ENCODE peak calls at places on chromosomes 12 and 14, in ten cellular contexts. One of them, this sample, is unnamed.

GRCh38 chr14:92516966-92517350 is 3.4 kb downstream of the RIN3 start:
- DNase-seq in non-pigmented ciliary epithelial cell: no peak
- DNase-seq in iPS-NIHi11: no peak
- DNase-seq in dermis microvascular lymphatic vessel endothelial cell: no peak
- DNase-seq in left ventricle myocardium superior: no peak
- DNase-seq in GM12865: no peak
- DNase-seq in choroid plexus epithelial cell: no peak
- DNase-seq in mesenchymal stem cell: no peak
- DNase-seq in HuH-7: no peak
- DNase-seq in CD8-positive, alpha-beta T cell: no peak
- DNase-seq in this sample: no peak

GRCh38 chr14:63986789-63987533 is 134.2 kb downstream of the SYNE2 start:
- DNase-seq in non-pigmented ciliary epithelial cell: peak; percentile 30
- DNase-seq in iPS-NIHi11: no peak
- DNase-seq in dermis microvascular lymphatic vessel endothelial cell: no peak
- DNase-seq in left ventricle myocardium superior: no peak
- DNase-seq in GM12865: no peak
- DNase-seq in choroid plexus epithelial cell: peak; percentile 91
- DNase-seq in mesenchymal stem cell: peak; percentile 84
- DNase-seq in HuH-7: no peak
- DNase-seq in CD8-positive, alpha-beta T cell: no peak
- DNase-seq in this sample: no peak

GRCh38 chr14:77598366-77599050 is 17.9 kb downstream of the SPTLC2 start:
- DNase-seq in non-pigmented ciliary epithelial cell: no peak
- DNase-seq in iPS-NIHi11: no peak
- DNase-seq in dermis microvascular lymphatic vessel endothelial cell: no peak
- DNase-seq in left ventricle myocardium superior: no peak
- DNase-seq in GM12865: no peak
- DNase-seq in choroid plexus epithelial cell: peak; percentile 14
- DNase-seq in mesenchymal stem cell: no peak
- DNase-seq in HuH-7: no peak
- DNase-seq in CD8-positive, alpha-beta T cell: no peak
- DNase-seq in this sample: no peak

GRCh38 chr12:21774358-21775129 is at the start of gene KCNJ8:
- DNase-seq in non-pigmented ciliary epithelial cell: no peak
- DNase-seq in iPS-NIHi11: peak; percentile 64
- DNase-seq in dermis microvascular lymphatic vessel endothelial cell: no peak
- DNase-seq in left ventricle myocardium superior: peak; percentile 95
- DNase-seq in GM12865: no peak
- DNase-seq in choroid plexus epithelial cell: peak; percentile 44
- DNase-seq in mesenchymal stem cell: peak; percentile 2
- DNase-seq in HuH-7: peak; percentile 57
- DNase-seq in CD8-positive, alpha-beta T cell: no peak
- DNase-seq in this sample: no peak

GRCh38 chr12:103586791-103587370 is at the start of gene STAB2:
- DNase-seq in non-pigmented ciliary epithelial cell: no peak
- DNase-seq in iPS-NIHi11: no peak
- DNase-seq in dermis microvascular lymphatic vessel endothelial cell: no peak
- DNase-seq in left ventricle myocardium superior: peak; percentile 15
- DNase-seq in GM12865: no peak
- DNase-seq in choroid plexus epithelial cell: no peak
- DNase-seq in mesenchymal stem cell: no peak
- DNase-seq in HuH-7: no peak
- DNase-seq in CD8-positive, alpha-beta T cell: no peak
- DNase-seq in this sample: no peak

GRCh38 chr14:55743551-55743950 is 163.5 kb downstream of the KTN1 start:
- DNase-seq in non-pigmented ciliary epithelial cell: no peak
- DNase-seq in iPS-NIHi11: no peak
- DNase-seq in dermis microvascular lymphatic vessel endothelial cell: no peak
- DNase-seq in left ventricle myocardium superior: no peak
- DNase-seq in GM12865: no peak
- DNase-seq in choroid plexus epithelial cell: no peak
- DNase-seq in mesenchymal stem cell: no peak
- DNase-seq in HuH-7: no peak
- DNase-seq in CD8-positive, alpha-beta T cell: no peak
- DNase-seq in this sample: no peak

GRCh38 chr12:26273811-26274210 is 78.4 kb downstream of the SSPN start:
- DNase-seq in non-pigmented ciliary epithelial cell: no peak
- DNase-seq in iPS-NIHi11: no peak
- DNase-seq in dermis microvascular lymphatic vessel endothelial cell: no peak
- DNase-seq in left ventricle myocardium superior: peak; percentile 39
- DNase-seq in GM12865: no peak
- DNase-seq in choroid plexus epithelial cell: no peak
- DNase-seq in mesenchymal stem cell: peak; percentile 30
- DNase-seq in HuH-7: no peak
- DNase-seq in CD8-positive, alpha-beta T cell: no peak
- DNase-seq in this sample: no peak

GRCh38 chr14:93727039-93727740 is 61.1 kb downstream of the PRIMA1 start:
- DNase-seq in non-pigmented ciliary epithelial cell: no peak
- DNase-seq in iPS-NIHi11: no peak
- DNase-seq in dermis microvascular lymphatic vessel endothelial cell: no peak
- DNase-seq in left ventricle myocardium superior: no peak
- DNase-seq in GM12865: no peak
- DNase-seq in choroid plexus epithelial cell: no peak
- DNase-seq in mesenchymal stem cell: no peak
- DNase-seq in HuH-7: no peak
- DNase-seq in CD8-positive, alpha-beta T cell: no peak
- DNase-seq in this sample: no peak

GRCh38 chr12:11500222-11500860 is 105.0 kb upstream of the PRB2 start:
- DNase-seq in non-pigmented ciliary epithelial cell: no peak
- DNase-seq in iPS-NIHi11: peak; percentile 97
- DNase-seq in dermis microvascular lymphatic vessel endothelial cell: peak; percentile 20
- DNase-seq in left ventricle myocardium superior: peak; percentile 87
- DNase-seq in GM12865: peak; percentile 69
- DNase-seq in choroid plexus epithelial cell: peak; percentile 72
- DNase-seq in mesenchymal stem cell: peak; percentile 71
- DNase-seq in HuH-7: peak; percentile 74
- DNase-seq in CD8-positive, alpha-beta T cell: peak; percentile 68
- DNase-seq in this sample: peak; percentile 21

GRCh38 chr12:95529693-95530225 is 21.5 kb downstream of the USP44 start:
- DNase-seq in non-pigmented ciliary epithelial cell: no peak
- DNase-seq in iPS-NIHi11: no peak
- DNase-seq in dermis microvascular lymphatic vessel endothelial cell: no peak
- DNase-seq in left ventricle myocardium superior: no peak
- DNase-seq in GM12865: no peak
- DNase-seq in choroid plexus epithelial cell: no peak
- DNase-seq in mesenchymal stem cell: no peak
- DNase-seq in HuH-7: no peak
- DNase-seq in CD8-positive, alpha-beta T cell: no peak
- DNase-seq in this sample: no peak

GRCh38 chr14:63203618-63204406 is 431 bp upstream of the RHOJ start:
- DNase-seq in non-pigmented ciliary epithelial cell: peak; percentile 94
- DNase-seq in iPS-NIHi11: peak; percentile 43
- DNase-seq in dermis microvascular lymphatic vessel endothelial cell: peak; percentile 100
- DNase-seq in left ventricle myocardium superior: peak; percentile 81
- DNase-seq in GM12865: peak; percentile 11
- DNase-seq in choroid plexus epithelial cell: peak; percentile 94
- DNase-seq in mesenchymal stem cell: peak; percentile 97
- DNase-seq in HuH-7: peak; percentile 15
- DNase-seq in CD8-positive, alpha-beta T cell: no peak
- DNase-seq in this sample: peak; percentile 89